ENCODE peak calls at places on chromosomes 6 and 20, in eight cellular contexts. One of them, this sample, is unnamed.
A peak's percentile ranks its signal among the peaks of the same experiment; 100 is the strongest.

GRCh38 chr6:114033606-114034005 is 62.7 kb upstream of the HDAC2 start:
- DNase-seq in NCI-H1105: no peak
- DNase-seq in WTC11: no peak
- DNase-seq in left lobe of liver: no peak
- DNase-seq in occipital lobe: no peak
- DNase-seq in stimulated activated CD4-positive, alpha-beta T cell treated with anti-CD3 and anti-CD28 coated beads, Interleukin-1b, Interleukin-23, amount 100 ng/mL, for 1 hour: no peak
- DNase-seq in HT1080: no peak
- DNase-seq in effector CD4-positive, alpha-beta T cell: no peak
- DNase-seq in this sample: no peak

GRCh38 chr6:119313937-119314893 is 35.3 kb downstream of the MAN1A1 start:
- DNase-seq in NCI-H1105: no peak
- DNase-seq in WTC11: no peak
- DNase-seq in left lobe of liver: no peak
- DNase-seq in occipital lobe: no peak
- DNase-seq in stimulated activated CD4-positive, alpha-beta T cell treated with anti-CD3 and anti-CD28 coated beads, Interleukin-1b, Interleukin-23, amount 100 ng/mL, for 1 hour: no peak
- DNase-seq in HT1080: no peak
- DNase-seq in effector CD4-positive, alpha-beta T cell: no peak
- DNase-seq in this sample: no peak

GRCh38 chr6:111551521-111552231 is 54.0 kb downstream of the TRAF3IP2 start:
- DNase-seq in NCI-H1105: peak; percentile 97
- DNase-seq in WTC11: no peak
- DNase-seq in left lobe of liver: peak; percentile 62
- DNase-seq in occipital lobe: no peak
- DNase-seq in stimulated activated CD4-positive, alpha-beta T cell treated with anti-CD3 and anti-CD28 coated beads, Interleukin-1b, Interleukin-23, amount 100 ng/mL, for 1 hour: no peak
- DNase-seq in HT1080: no peak
- DNase-seq in effector CD4-positive, alpha-beta T cell: no peak
- DNase-seq in this sample: no peak

GRCh38 chr6:16583151-16583762 is 178.0 kb downstream of the ATXN1 start:
- DNase-seq in NCI-H1105: no peak
- DNase-seq in WTC11: no peak
- DNase-seq in left lobe of liver: peak; percentile 67
- DNase-seq in occipital lobe: peak; percentile 20
- DNase-seq in stimulated activated CD4-positive, alpha-beta T cell treated with anti-CD3 and anti-CD28 coated beads, Interleukin-1b, Interleukin-23, amount 100 ng/mL, for 1 hour: no peak
- DNase-seq in HT1080: no peak
- DNase-seq in effector CD4-positive, alpha-beta T cell: no peak
- DNase-seq in this sample: no peak

GRCh38 chr6:136095961-136096360 is 154.2 kb downstream of the MTFR2 start:
- DNase-seq in NCI-H1105: no peak
- DNase-seq in WTC11: no peak
- DNase-seq in left lobe of liver: no peak
- DNase-seq in occipital lobe: no peak
- DNase-seq in stimulated activated CD4-positive, alpha-beta T cell treated with anti-CD3 and anti-CD28 coated beads, Interleukin-1b, Interleukin-23, amount 100 ng/mL, for 1 hour: no peak
- DNase-seq in HT1080: no peak
- DNase-seq in effector CD4-positive, alpha-beta T cell: no peak
- DNase-seq in this sample: no peak

GRCh38 chr6:19731286-19731685 is 105.9 kb upstream of the ID4 start:
- DNase-seq in NCI-H1105: no peak
- DNase-seq in WTC11: no peak
- DNase-seq in left lobe of liver: no peak
- DNase-seq in occipital lobe: no peak
- DNase-seq in stimulated activated CD4-positive, alpha-beta T cell treated with anti-CD3 and anti-CD28 coated beads, Interleukin-1b, Interleukin-23, amount 100 ng/mL, for 1 hour: no peak
- DNase-seq in HT1080: peak; percentile 86
- DNase-seq in effector CD4-positive, alpha-beta T cell: no peak
- DNase-seq in this sample: peak; percentile 87

GRCh38 chr6:45576648-45577624 is 199.2 kb upstream of the SUPT3H start:
- DNase-seq in NCI-H1105: no peak
- DNase-seq in WTC11: no peak
- DNase-seq in left lobe of liver: no peak
- DNase-seq in occipital lobe: no peak
- DNase-seq in stimulated activated CD4-positive, alpha-beta T cell treated with anti-CD3 and anti-CD28 coated beads, Interleukin-1b, Interleukin-23, amount 100 ng/mL, for 1 hour: no peak
- DNase-seq in HT1080: no peak
- DNase-seq in effector CD4-positive, alpha-beta T cell: no peak
- DNase-seq in this sample: no peak

GRCh38 chr6:137883400-137883888 is 16.4 kb downstream of the TNFAIP3 start:
- DNase-seq in NCI-H1105: no peak
- DNase-seq in WTC11: no peak
- DNase-seq in left lobe of liver: no peak
- DNase-seq in occipital lobe: no peak
- DNase-seq in stimulated activated CD4-positive, alpha-beta T cell treated with anti-CD3 and anti-CD28 coated beads, Interleukin-1b, Interleukin-23, amount 100 ng/mL, for 1 hour: no peak
- DNase-seq in HT1080: no peak
- DNase-seq in effector CD4-positive, alpha-beta T cell: peak; percentile 44
- DNase-seq in this sample: no peak

GRCh38 chr6:30480536-30481156 is 8.7 kb upstream of the HLA-E start:
- DNase-seq in NCI-H1105: no peak
- DNase-seq in WTC11: no peak
- DNase-seq in left lobe of liver: no peak
- DNase-seq in occipital lobe: no peak
- DNase-seq in stimulated activated CD4-positive, alpha-beta T cell treated with anti-CD3 and anti-CD28 coated beads, Interleukin-1b, Interleukin-23, amount 100 ng/mL, for 1 hour: no peak
- DNase-seq in HT1080: peak; percentile 37
- DNase-seq in effector CD4-positive, alpha-beta T cell: peak; percentile 54
- DNase-seq in this sample: no peak

GRCh38 chr6:6586167-6586566 is 2.4 kb upstream of the LY86 start:
- DNase-seq in NCI-H1105: no peak
- DNase-seq in WTC11: no peak
- DNase-seq in left lobe of liver: no peak
- DNase-seq in occipital lobe: no peak
- DNase-seq in stimulated activated CD4-positive, alpha-beta T cell treated with anti-CD3 and anti-CD28 coated beads, Interleukin-1b, Interleukin-23, amount 100 ng/mL, for 1 hour: no peak
- DNase-seq in HT1080: no peak
- DNase-seq in effector CD4-positive, alpha-beta T cell: no peak
- DNase-seq in this sample: no peak

GRCh38 chr20:2538931-2539330 is 2.6 kb downstream of the TMC2 start:
- DNase-seq in NCI-H1105: no peak
- DNase-seq in WTC11: no peak
- DNase-seq in left lobe of liver: no peak
- DNase-seq in occipital lobe: peak; percentile 36
- DNase-seq in stimulated activated CD4-positive, alpha-beta T cell treated with anti-CD3 and anti-CD28 coated beads, Interleukin-1b, Interleukin-23, amount 100 ng/mL, for 1 hour: no peak
- DNase-seq in HT1080: no peak
- DNase-seq in effector CD4-positive, alpha-beta T cell: no peak
- DNase-seq in this sample: no peak

GRCh38 chr6:139371421-139372253 is 2.8 kb downstream of the CITED2 start:
- DNase-seq in NCI-H1105: no peak
- DNase-seq in WTC11: no peak
- DNase-seq in left lobe of liver: no peak
- DNase-seq in occipital lobe: no peak
- DNase-seq in stimulated activated CD4-positive, alpha-beta T cell treated with anti-CD3 and anti-CD28 coated beads, Interleukin-1b, Interleukin-23, amount 100 ng/mL, for 1 hour: no peak
- DNase-seq in HT1080: no peak
- DNase-seq in effector CD4-positive, alpha-beta T cell: no peak
- DNase-seq in this sample: no peak

GRCh38 chr6:17478223-17478907 is 85.0 kb downstream of the CAP2 start:
- DNase-seq in NCI-H1105: no peak
- DNase-seq in WTC11: no peak
- DNase-seq in left lobe of liver: no peak
- DNase-seq in occipital lobe: no peak
- DNase-seq in stimulated activated CD4-positive, alpha-beta T cell treated with anti-CD3 and anti-CD28 coated beads, Interleukin-1b, Interleukin-23, amount 100 ng/mL, for 1 hour: no peak
- DNase-seq in HT1080: no peak
- DNase-seq in effector CD4-positive, alpha-beta T cell: no peak
- DNase-seq in this sample: no peak

GRCh38 chr6:71404145-71404966 is 115.7 kb downstream of the OGFRL1 start:
- DNase-seq in NCI-H1105: no peak
- DNase-seq in WTC11: no peak
- DNase-seq in left lobe of liver: no peak
- DNase-seq in occipital lobe: no peak
- DNase-seq in stimulated activated CD4-positive, alpha-beta T cell treated with anti-CD3 and anti-CD28 coated beads, Interleukin-1b, Interleukin-23, amount 100 ng/mL, for 1 hour: no peak
- DNase-seq in HT1080: peak; percentile 91
- DNase-seq in effector CD4-positive, alpha-beta T cell: no peak
- DNase-seq in this sample: peak; percentile 28

GRCh38 chr6:167400482-167401138 is 75.7 kb downstream of the TTLL2 start:
- DNase-seq in NCI-H1105: no peak
- DNase-seq in WTC11: no peak
- DNase-seq in left lobe of liver: no peak
- DNase-seq in occipital lobe: no peak
- DNase-seq in stimulated activated CD4-positive, alpha-beta T cell treated with anti-CD3 and anti-CD28 coated beads, Interleukin-1b, Interleukin-23, amount 100 ng/mL, for 1 hour: no peak
- DNase-seq in HT1080: no peak
- DNase-seq in effector CD4-positive, alpha-beta T cell: no peak
- DNase-seq in this sample: no peak

GRCh38 chr6:54264581-54265272 is 43.5 kb upstream of the TINAG start:
- DNase-seq in NCI-H1105: no peak
- DNase-seq in WTC11: no peak
- DNase-seq in left lobe of liver: no peak
- DNase-seq in occipital lobe: no peak
- DNase-seq in stimulated activated CD4-positive, alpha-beta T cell treated with anti-CD3 and anti-CD28 coated beads, Interleukin-1b, Interleukin-23, amount 100 ng/mL, for 1 hour: no peak
- DNase-seq in HT1080: peak; percentile 19
- DNase-seq in effector CD4-positive, alpha-beta T cell: no peak
- DNase-seq in this sample: no peak

GRCh38 chr6:7589949-7590917 is at the start of gene SNRNP48:
- DNase-seq in NCI-H1105: peak; percentile 93
- DNase-seq in WTC11: peak; percentile 96
- DNase-seq in left lobe of liver: peak; percentile 95
- DNase-seq in occipital lobe: peak; percentile 88
- DNase-seq in stimulated activated CD4-positive, alpha-beta T cell treated with anti-CD3 and anti-CD28 coated beads, Interleukin-1b, Interleukin-23, amount 100 ng/mL, for 1 hour: peak; percentile 85
- DNase-seq in HT1080: peak; percentile 88
- DNase-seq in effector CD4-positive, alpha-beta T cell: peak; percentile 88
- DNase-seq in this sample: peak; percentile 93

GRCh38 chr6:47545223-47545622 is 67.6 kb downstream of the CD2AP start:
- DNase-seq in NCI-H1105: no peak
- DNase-seq in WTC11: no peak
- DNase-seq in left lobe of liver: no peak
- DNase-seq in occipital lobe: no peak
- DNase-seq in stimulated activated CD4-positive, alpha-beta T cell treated with anti-CD3 and anti-CD28 coated beads, Interleukin-1b, Interleukin-23, amount 100 ng/mL, for 1 hour: no peak
- DNase-seq in HT1080: no peak
- DNase-seq in effector CD4-positive, alpha-beta T cell: no peak
- DNase-seq in this sample: no peak

GRCh38 chr6:42829561-42830092 is 47.8 kb downstream of the BICRAL start:
- DNase-seq in NCI-H1105: no peak
- DNase-seq in WTC11: no peak
- DNase-seq in left lobe of liver: no peak
- DNase-seq in occipital lobe: no peak
- DNase-seq in stimulated activated CD4-positive, alpha-beta T cell treated with anti-CD3 and anti-CD28 coated beads, Interleukin-1b, Interleukin-23, amount 100 ng/mL, for 1 hour: no peak
- DNase-seq in HT1080: no peak
- DNase-seq in effector CD4-positive, alpha-beta T cell: no peak
- DNase-seq in this sample: no peak

GRCh38 chr20:3874194-3874824 is 14.9 kb upstream of the PANK2 start:
- DNase-seq in NCI-H1105: no peak
- DNase-seq in WTC11: no peak
- DNase-seq in left lobe of liver: no peak
- DNase-seq in occipital lobe: no peak
- DNase-seq in stimulated activated CD4-positive, alpha-beta T cell treated with anti-CD3 and anti-CD28 coated beads, Interleukin-1b, Interleukin-23, amount 100 ng/mL, for 1 hour: no peak
- DNase-seq in HT1080: no peak
- DNase-seq in effector CD4-positive, alpha-beta T cell: no peak
- DNase-seq in this sample: no peak

GRCh38 chr20:55567826-55568225 is 437.5 kb downstream of the CBLN4 start:
- DNase-seq in NCI-H1105: no peak
- DNase-seq in WTC11: no peak
- DNase-seq in left lobe of liver: no peak
- DNase-seq in occipital lobe: no peak
- DNase-seq in stimulated activated CD4-positive, alpha-beta T cell treated with anti-CD3 and anti-CD28 coated beads, Interleukin-1b, Interleukin-23, amount 100 ng/mL, for 1 hour: no peak
- DNase-seq in HT1080: no peak
- DNase-seq in effector CD4-positive, alpha-beta T cell: no peak
- DNase-seq in this sample: no peak

GRCh38 chr20:61371501-61372150 is 119.6 kb downstream of the CDH4 start:
- DNase-seq in NCI-H1105: no peak
- DNase-seq in WTC11: no peak
- DNase-seq in left lobe of liver: no peak
- DNase-seq in occipital lobe: no peak
- DNase-seq in stimulated activated CD4-positive, alpha-beta T cell treated with anti-CD3 and anti-CD28 coated beads, Interleukin-1b, Interleukin-23, amount 100 ng/mL, for 1 hour: no peak
- DNase-seq in HT1080: no peak
- DNase-seq in effector CD4-positive, alpha-beta T cell: no peak
- DNase-seq in this sample: no peak

GRCh38 chr6:12354499-12354898 is 64.3 kb downstream of the EDN1 start:
- DNase-seq in NCI-H1105: no peak
- DNase-seq in WTC11: no peak
- DNase-seq in left lobe of liver: no peak
- DNase-seq in occipital lobe: no peak
- DNase-seq in stimulated activated CD4-positive, alpha-beta T cell treated with anti-CD3 and anti-CD28 coated beads, Interleukin-1b, Interleukin-23, amount 100 ng/mL, for 1 hour: no peak
- DNase-seq in HT1080: no peak
- DNase-seq in effector CD4-positive, alpha-beta T cell: no peak
- DNase-seq in this sample: no peak

GRCh38 chr6:83884523-83884922 is 25.0 kb downstream of the CYB5R4 start:
- DNase-seq in NCI-H1105: peak; percentile 30
- DNase-seq in WTC11: no peak
- DNase-seq in left lobe of liver: no peak
- DNase-seq in occipital lobe: no peak
- DNase-seq in stimulated activated CD4-positive, alpha-beta T cell treated with anti-CD3 and anti-CD28 coated beads, Interleukin-1b, Interleukin-23, amount 100 ng/mL, for 1 hour: no peak
- DNase-seq in HT1080: peak; percentile 52
- DNase-seq in effector CD4-positive, alpha-beta T cell: no peak
- DNase-seq in this sample: peak; percentile 87

GRCh38 chr6:101195581-101195980 is 197.9 kb upstream of the GRIK2 start:
- DNase-seq in NCI-H1105: no peak
- DNase-seq in WTC11: no peak
- DNase-seq in left lobe of liver: no peak
- DNase-seq in occipital lobe: no peak
- DNase-seq in stimulated activated CD4-positive, alpha-beta T cell treated with anti-CD3 and anti-CD28 coated beads, Interleukin-1b, Interleukin-23, amount 100 ng/mL, for 1 hour: no peak
- DNase-seq in HT1080: peak; percentile 9
- DNase-seq in effector CD4-positive, alpha-beta T cell: no peak
- DNase-seq in this sample: no peak